ENCODE peak calls at places on chromosomes 7 and 10, in six cellular contexts. H is left ventricle myocardium superior, T is GDM1, L is mesothelial cell of epicardium, U is sciatic nerve, P is IMR-90. S is an unnamed sample.
A peak's percentile ranks its signal among the peaks of the same experiment; 100 is the strongest.

GRCh38 chr7:34544621-34545020 is 113.4 kb upstream of the NPSR1 start:
- DNase-seq in H (no peak), T (no peak), L (no peak), U (no peak), P (no peak), S (no peak)

GRCh38 chr7:98399903-98400537 is 870 bp downstream of the BAIAP2L1 start:
- DNase-seq in H (no peak), T (no peak), L (no peak), U (no peak), P (peak; percentile 17), S (no peak)

GRCh38 chr10:128922619-128923018 is 544.4 kb upstream of the MGMT start:
- DNase-seq in H (no peak), T (no peak), L (no peak), U (no peak), P (no peak), S (no peak)

GRCh38 chr7:5533821-5534367 is 110.3 kb upstream of the TNRC18 start:
- DNase-seq in H (no peak), T (no peak), L (no peak), U (no peak), P (no peak), S (no peak)

GRCh38 chr7:552711-553636 is 33.3 kb upstream of the PDGFA start:
- DNase-seq in H (no peak), T (no peak), L (no peak), U (no peak), P (no peak), S (no peak)

GRCh38 chr10:49526624-49527023 is 12.3 kb downstream of the ERCC6 start:
- DNase-seq in H (no peak), T (no peak), L (no peak), U (no peak), P (no peak), S (no peak)

GRCh38 chr10:87618470-87619423 is 40.9 kb upstream of the PAPSS2 start:
- DNase-seq in H (no peak), T (no peak), L (no peak), U (no peak), P (peak; percentile 9), S (no peak)

GRCh38 chr10:29317027-29317420 is 28.2 kb downstream of the LYZL1 start:
- DNase-seq in H (no peak), T (no peak), L (no peak), U (no peak), P (peak; percentile 46), S (no peak)

GRCh38 chr10:99775850-99776249 is 6.6 kb upstream of the ABCC2 start:
- DNase-seq in H (no peak), T (no peak), L (no peak), U (no peak), P (peak; percentile 93), S (no peak)

GRCh38 chr7:130662426-130662825 is 6.1 kb downstream of the COPG2 start:
- DNase-seq in H (no peak), T (no peak), L (no peak), U (no peak), P (peak; percentile 36), S (no peak)

GRCh38 chr7:157080111-157080730 is 58.5 kb upstream of the UBE3C start:
- DNase-seq in H (no peak), T (no peak), L (no peak), U (peak; percentile 14), P (peak; percentile 18), S (no peak)

GRCh38 chr10:114520453-114520852 is 116.2 kb upstream of the AFAP1L2 start:
- DNase-seq in H (no peak), T (no peak), L (no peak), U (no peak), P (peak; percentile 92), S (no peak)

GRCh38 chr7:69799990-69800389 is 201.7 kb downstream of the AUTS2 start:
- DNase-seq in H (no peak), T (no peak), L (no peak), U (no peak), P (no peak), S (no peak)